ENCODE peak calls at places on chromosomes 3 and 15, in eight cellular contexts. Q, L, T, C, X, M, B and Z are unnamed samples.

GRCh38 chr3:141336672-141337522 is 31.4 kb upstream of the ZBTB38 start:
- DNase-seq in Q (no peak), L (peak), T (no peak), C (peak), X (peak), M (no peak), B (no peak), Z (peak)

GRCh38 chr15:71662306-71662705 is 148.0 kb upstream of the NR2E3 start:
- DNase-seq in Q (no peak), L (no peak), T (no peak), C (no peak), X (no peak), M (no peak), B (no peak), Z (no peak)

GRCh38 chr15:78197632-78198031 is 36.7 kb downstream of the ACSBG1 start:
- DNase-seq in Q (no peak), L (no peak), T (no peak), C (no peak), X (no peak), M (peak), B (no peak), Z (peak)

GRCh38 chr3:52712291-52713212 is 6.6 kb downstream of the SPCS1 start:
- DNase-seq in Q (no peak), L (no peak), T (no peak), C (no peak), X (no peak), M (peak), B (no peak), Z (no peak)

GRCh38 chr3:194756460-194757355 is 71.0 kb downstream of the FAM43A start:
- DNase-seq in Q (peak), L (no peak), T (peak), C (no peak), X (no peak), M (no peak), B (no peak), Z (no peak)

GRCh38 chr15:98425173-98425572 is 223.2 kb upstream of the IGF1R start:
- DNase-seq in Q (no peak), L (no peak), T (no peak), C (no peak), X (no peak), M (no peak), B (no peak), Z (no peak)

GRCh38 chr3:152300029-152300764 is 31.5 kb downstream of the MBNL1 start:
- DNase-seq in Q (no peak), L (no peak), T (no peak), C (peak), X (no peak), M (no peak), B (no peak), Z (no peak)

GRCh38 chr3:128936341-128936740 is 56.9 kb downstream of the ACAD9 start:
- DNase-seq in Q (no peak), L (no peak), T (peak), C (no peak), X (no peak), M (no peak), B (no peak), Z (no peak)

GRCh38 chr3:195820901-195821300 is 9.2 kb upstream of the MUC4 start:
- DNase-seq in Q (no peak), L (no peak), T (no peak), C (no peak), X (no peak), M (no peak), B (no peak), Z (peak)

GRCh38 chr15:50825946-50826345 is 60.4 kb upstream of the SPPL2A start:
- DNase-seq in Q (no peak), L (no peak), T (no peak), C (peak), X (no peak), M (no peak), B (no peak), Z (no peak)

GRCh38 chr3:15536856-15537255 is 15.3 kb upstream of the COLQ start:
- DNase-seq in Q (no peak), L (no peak), T (no peak), C (no peak), X (no peak), M (no peak), B (no peak), Z (no peak)

GRCh38 chr15:84582583-84583157 is 18.1 kb upstream of the ZSCAN2 start:
- DNase-seq in Q (no peak), L (no peak), T (no peak), C (no peak), X (no peak), M (no peak), B (no peak), Z (no peak)

DNA sequence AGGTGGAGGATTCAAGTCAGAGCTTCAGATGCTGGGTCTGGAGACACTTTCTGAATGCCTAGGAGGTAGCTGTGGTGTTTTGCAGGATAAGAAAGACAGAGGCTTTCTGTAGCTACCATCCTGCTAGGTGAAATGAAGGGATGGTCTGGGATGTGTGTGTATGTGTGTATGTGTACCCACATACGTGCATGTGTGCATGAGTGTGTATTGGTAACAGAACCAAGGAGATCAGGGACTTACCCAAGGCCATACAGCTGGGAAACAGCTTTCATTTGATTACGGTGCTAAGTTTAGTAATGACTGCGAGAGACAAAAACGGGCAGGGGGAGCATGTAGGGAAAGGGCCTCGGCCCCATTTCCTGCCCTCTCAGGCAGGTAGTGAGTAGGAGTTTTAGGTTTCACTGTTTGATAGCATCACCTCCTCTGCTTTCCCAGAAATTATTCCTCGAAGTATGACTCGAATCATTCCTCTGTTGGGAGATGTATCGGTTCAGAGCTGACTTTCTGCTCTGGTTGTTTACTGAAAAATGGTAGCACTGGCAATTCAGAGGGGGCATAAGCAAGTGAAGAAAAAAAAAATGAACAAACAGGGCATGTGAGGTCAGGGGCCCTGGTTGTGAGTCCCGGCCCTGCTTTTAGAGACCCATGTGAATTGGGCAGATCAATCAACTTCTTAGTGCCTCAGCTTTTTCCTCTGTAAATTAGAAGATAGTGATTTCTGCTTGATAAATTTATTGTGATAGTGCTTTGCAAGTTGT is 130.7 kb downstream of the LPP start:
- DNase-seq in Q (no peak), L (no peak), T (no peak), C (peak), X (peak), M (no peak), B (no peak), Z (no peak)
- H3K4me3 ChIP-seq in Q (no peak), L (no peak), T (no peak), C (no peak), X (no peak), M (no peak), B (no peak), Z (no peak)

DNA sequence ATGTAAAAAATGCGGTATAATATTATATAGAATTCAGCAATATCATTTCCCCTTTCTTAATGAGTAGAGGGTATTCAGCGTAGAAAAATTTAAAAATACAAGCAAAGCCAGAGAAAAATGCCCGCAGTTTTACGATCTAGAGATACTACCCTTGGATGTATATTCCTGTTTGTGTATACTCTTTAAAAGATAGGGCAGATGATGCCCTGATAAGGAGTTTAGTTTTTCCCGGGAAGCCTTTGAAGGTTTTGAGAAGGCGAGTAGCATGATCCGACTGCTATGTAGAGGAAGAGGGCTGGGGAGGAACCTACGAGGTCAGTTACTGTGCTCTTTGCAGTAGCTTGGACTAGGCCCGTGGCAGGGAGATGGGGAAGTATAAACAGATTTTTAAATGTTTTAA is 1.2 kb downstream of the YEATS2 start:
- DNase-seq in Q (no peak), L (peak), T (peak), C (peak), X (peak), M (no peak), B (no peak), Z (peak)
- H3K4me3 ChIP-seq in Q (peak), L (peak), T (peak), C (peak), X (peak), M (peak), B (peak), Z (peak)

GRCh38 chr3:12869025-12869695 is 27.8 kb upstream of the RPL32 start:
- DNase-seq in Q (no peak), L (peak), T (peak), C (no peak), X (no peak), M (no peak), B (no peak), Z (no peak)
- H3K4me3 ChIP-seq in Q (no peak), L (peak), T (peak), C (no peak), X (no peak), M (no peak), B (no peak), Z (no peak)

GRCh38 chr3:122325769-122326168 is 721 bp downstream of the CSTA start:
- DNase-seq in Q (no peak), L (no peak), T (no peak), C (no peak), X (no peak), M (no peak), B (no peak), Z (no peak)

GRCh38 chr3:122322095-122323075 is 2.7 kb upstream of the CSTA start:
- DNase-seq in Q (no peak), L (no peak), T (no peak), C (no peak), X (no peak), M (no peak), B (no peak), Z (no peak)

GRCh38 chr3:122324871-122325323 is at the start of gene CSTA:
- DNase-seq in Q (no peak), L (peak), T (no peak), C (peak), X (no peak), M (no peak), B (no peak), Z (peak)
- H3K4me3 ChIP-seq in Q (no peak), L (no peak), T (no peak), C (no peak), X (no peak), M (peak), B (peak), Z (peak)

DNA sequence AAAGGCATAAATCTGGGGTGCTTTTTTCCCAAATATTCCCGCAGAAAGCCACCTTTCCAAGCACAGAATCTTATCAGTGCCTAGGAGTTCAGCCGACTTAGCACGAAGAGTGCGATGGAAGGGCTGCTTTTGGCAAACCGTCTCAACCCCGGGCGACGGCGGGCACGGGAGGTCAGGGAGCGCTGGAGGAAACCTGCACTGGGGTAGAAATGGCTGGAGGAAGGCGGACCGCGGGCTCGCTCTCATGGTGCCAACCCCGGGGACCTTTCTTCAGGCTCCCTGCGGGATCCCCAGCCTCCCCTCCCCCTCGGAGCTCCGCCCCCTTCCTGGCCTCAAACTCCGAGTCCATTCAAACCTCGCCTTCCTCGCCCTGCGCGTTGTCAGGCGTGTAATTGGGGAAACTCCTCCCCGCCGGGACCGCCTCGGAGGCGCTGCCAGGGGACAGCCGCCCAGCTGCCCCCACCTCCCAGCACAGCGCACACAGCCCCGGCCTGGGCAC is at the start of gene GABRG3:
- DNase-seq in Q (peak), L (no peak), T (peak), C (no peak), X (no peak), M (no peak), B (no peak), Z (no peak)
- H3K4me3 ChIP-seq in Q (peak), L (no peak), T (peak), C (no peak), X (no peak), M (no peak), B (no peak), Z (no peak)

DNA sequence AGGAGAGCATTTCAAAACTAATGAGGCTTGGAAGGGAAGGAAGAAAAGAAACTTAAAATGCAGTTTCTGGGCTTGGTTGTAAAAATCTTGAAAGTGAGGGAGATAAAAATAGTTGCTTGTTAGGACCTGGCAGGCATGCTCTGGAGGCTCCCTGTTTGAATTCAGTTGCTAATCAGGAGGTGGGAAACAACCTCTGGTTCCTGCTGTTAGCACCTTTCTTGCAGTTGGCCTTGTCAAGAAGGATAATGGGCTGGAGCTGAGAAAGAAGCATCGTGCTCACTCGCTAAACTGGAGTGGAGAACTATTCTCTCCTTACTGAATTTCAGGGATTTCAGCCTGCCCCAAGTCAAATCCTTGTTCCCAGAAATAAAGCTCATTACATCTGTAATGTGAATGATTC is 23.4 kb downstream of the SNAPC5 start:
- DNase-seq in Q (no peak), L (no peak), T (peak), C (no peak), X (no peak), M (no peak), B (no peak), Z (no peak)
- H3K4me3 ChIP-seq in Q (no peak), L (no peak), T (no peak), C (no peak), X (no peak), M (no peak), B (no peak), Z (no peak)

GRCh38 chr3:127777332-127777731 is 45.0 kb downstream of the MGLL start:
- DNase-seq in Q (no peak), L (no peak), T (no peak), C (no peak), X (no peak), M (no peak), B (no peak), Z (no peak)

GRCh38 chr3:127774647-127775046 is 47.7 kb downstream of the MGLL start:
- DNase-seq in Q (no peak), L (no peak), T (no peak), C (no peak), X (no peak), M (no peak), B (no peak), Z (no peak)

GRCh38 chr3:127773752-127774395 is 48.4 kb downstream of the MGLL start:
- DNase-seq in Q (no peak), L (no peak), T (no peak), C (no peak), X (no peak), M (no peak), B (no peak), Z (no peak)

GRCh38 chr3:127776347-127776746 is 46.0 kb downstream of the MGLL start:
- DNase-seq in Q (no peak), L (no peak), T (no peak), C (no peak), X (no peak), M (no peak), B (no peak), Z (no peak)

GRCh38 chr3:127775398-127776109 is 46.8 kb downstream of the MGLL start:
- DNase-seq in Q (no peak), L (peak), T (no peak), C (peak), X (peak), M (no peak), B (no peak), Z (peak)
- H3K4me3 ChIP-seq in Q (no peak), L (no peak), T (no peak), C (peak), X (no peak), M (no peak), B (no peak), Z (peak)

GRCh38 chr3:130850044-130850797 is 43.7 kb upstream of the ATP2C1 start:
- DNase-seq in Q (no peak), L (peak), T (no peak), C (peak), X (peak), M (no peak), B (no peak), Z (no peak)
- H3K4me3 ChIP-seq in Q (peak), L (no peak), T (no peak), C (peak), X (no peak), M (no peak), B (no peak), Z (no peak)

GRCh38 chr3:40124918-40125317 is 184.6 kb upstream of the EIF1B start:
- DNase-seq in Q (no peak), L (no peak), T (no peak), C (no peak), X (no peak), M (no peak), B (no peak), Z (no peak)

GRCh38 chr3:40129981-40130380 is 179.5 kb upstream of the EIF1B start:
- DNase-seq in Q (no peak), L (no peak), T (no peak), C (no peak), X (no peak), M (no peak), B (no peak), Z (no peak)

GRCh38 chr3:40130721-40131120 is 178.8 kb upstream of the EIF1B start:
- DNase-seq in Q (no peak), L (no peak), T (no peak), C (peak), X (no peak), M (no peak), B (no peak), Z (peak)

GRCh38 chr3:40128169-40128568 is 181.3 kb upstream of the EIF1B start:
- DNase-seq in Q (no peak), L (no peak), T (no peak), C (no peak), X (no peak), M (no peak), B (no peak), Z (no peak)

DNA sequence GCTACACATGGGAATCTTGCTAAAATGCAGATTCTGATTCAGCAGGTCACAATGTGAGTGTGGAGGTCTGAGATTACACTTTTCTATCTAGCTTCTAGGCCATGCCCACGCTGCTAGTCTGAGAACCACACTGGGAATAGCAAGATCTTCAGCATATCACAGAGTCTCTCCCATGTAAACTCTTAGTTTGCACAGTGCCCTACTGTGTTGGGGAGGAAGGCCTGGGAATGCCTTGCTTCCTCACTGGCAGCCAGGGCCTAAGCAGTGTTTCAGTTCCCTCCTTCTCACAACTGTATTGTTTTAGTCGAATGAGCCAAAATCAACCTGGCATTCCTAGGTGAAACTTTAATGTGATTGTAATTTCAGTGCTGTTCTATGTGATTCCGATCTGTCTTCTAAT is 180.0 kb upstream of the EIF1B start:
- DNase-seq in Q (no peak), L (no peak), T (no peak), C (no peak), X (no peak), M (no peak), B (no peak), Z (no peak)
- H3K4me3 ChIP-seq in Q (no peak), L (no peak), T (no peak), C (no peak), X (no peak), M (no peak), B (no peak), Z (no peak)